ENCODE peak calls at places on chromosome 20, in five cellular contexts. F, P, S, L and T are unnamed samples.

GRCh38 chr20:62845416-62845815 is 16.2 kb downstream of the TCFL5 start:
- DNase-seq in F (no peak), P (no peak), S (no peak), L (no peak), T (no peak)

GRCh38 chr20:50406610-50407136 is 103.5 kb upstream of the PTPN1 start:
- DNase-seq in F (no peak), P (no peak), S (no peak), L (no peak), T (no peak)

GRCh38 chr20:12798286-12798685 is 210.5 kb upstream of the SPTLC3 start:
- DNase-seq in F (peak; percentile 26), P (no peak), S (no peak), L (no peak), T (no peak)

GRCh38 chr20:29878281-29878741 is 1379.2 kb upstream of the DEFB115 start:
- DNase-seq in F (no peak), P (peak; percentile 26), S (no peak), L (peak; percentile 35), T (no peak)

GRCh38 chr20:10319855-10320254 is 101.2 kb downstream of the SNAP25 start:
- DNase-seq in F (no peak), P (no peak), S (no peak), L (no peak), T (no peak)

GRCh38 chr20:8940311-8940710 is 128.6 kb upstream of the PLCB4 start:
- DNase-seq in F (no peak), P (no peak), S (no peak), L (no peak), T (no peak)

GRCh38 chr20:34072778-34073177 is 39.3 kb downstream of the EIF2S2 start:
- DNase-seq in F (no peak), P (no peak), S (no peak), L (no peak), T (no peak)

GRCh38 chr20:23625236-23625964 is 12.4 kb downstream of the CST3 start:
- DNase-seq in F (no peak), P (no peak), S (peak; percentile 12), L (peak; percentile 47), T (no peak)

GRCh38 chr20:56636701-56637100 is 7.6 kb downstream of the TFAP2C start:
- DNase-seq in F (no peak), P (no peak), S (no peak), L (no peak), T (no peak)

GRCh38 chr20:6384368-6384767 is 261.5 kb upstream of the FERMT1 start:
- DNase-seq in F (no peak), P (no peak), S (no peak), L (no peak), T (no peak)

GRCh38 chr20:6384956-6385355 is 262.1 kb upstream of the FERMT1 start:
- DNase-seq in F (no peak), P (no peak), S (no peak), L (no peak), T (no peak)

GRCh38 chr20:6381887-6382286 is 259.1 kb upstream of the FERMT1 start:
- DNase-seq in F (no peak), P (no peak), S (no peak), L (peak; percentile 59), T (peak; percentile 6)
- TF ChIP-seq CTCF in F (peak; percentile 48), P (no peak), S (no peak), L (peak; percentile 64), T (peak; percentile 17)

GRCh38 chr20:53030061-53030460 is 57.9 kb downstream of the TSHZ2 start:
- DNase-seq in F (no peak), P (no peak), S (no peak), L (no peak), T (no peak)
- TF ChIP-seq CTCF in F (no peak), P (no peak), S (no peak), L (no peak), T (no peak)

GRCh38 chr20:47020231-47020630 is 125.6 kb downstream of the EYA2 start:
- DNase-seq in F (no peak), P (no peak), S (no peak), L (no peak), T (no peak)
- TF ChIP-seq CTCF in F (no peak), P (no peak), S (no peak), L (no peak), T (no peak)

GRCh38 chr20:36408219-36408618 is 102.1 kb downstream of the DLGAP4 start:
- DNase-seq in F (no peak), P (peak; percentile 49), S (peak; percentile 49), L (peak; percentile 62), T (peak; percentile 61)
- TF ChIP-seq CTCF in F (no peak), P (no peak), S (no peak), L (no peak), T (no peak)

DNA sequence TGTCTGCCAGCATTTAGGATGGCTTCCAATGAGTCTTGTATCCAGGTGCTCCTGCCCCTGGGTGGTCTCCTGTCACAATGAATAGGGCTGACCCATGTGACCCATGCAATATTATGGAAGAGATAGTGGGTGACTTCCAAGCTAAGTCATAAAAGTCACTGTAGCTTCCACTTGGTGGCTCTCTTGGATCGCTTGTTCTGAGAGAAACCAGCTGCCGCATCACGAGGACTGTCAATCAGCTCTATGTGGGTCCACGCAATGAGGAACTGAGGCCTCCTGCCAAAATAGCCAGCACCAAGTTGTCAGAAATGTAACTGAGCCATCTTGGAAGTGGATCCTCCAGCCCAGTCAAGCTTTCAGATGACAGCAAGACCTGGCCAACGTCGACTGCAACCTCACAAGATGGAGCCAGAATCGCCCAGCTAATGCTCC is 14.9 kb upstream of the MATN4 start:
- DNase-seq in F (no peak), P (peak; percentile 70), S (peak; percentile 74), L (peak; percentile 73), T (peak; percentile 70)
- TF ChIP-seq CTCF in F (no peak), P (no peak), S (peak; percentile 31), L (peak; percentile 15), T (peak; percentile 65)